ENCODE peak calls at places on chromosomes 12 and 14, in ten cellular contexts. O, N, L, I, W, M, P, E, T and B are unnamed samples.

GRCh38 chr12:113781415-113782198 is 184.5 kb downstream of the RBM19 start:
- DNase-seq in N (peak), I (no peak), O (peak), L (no peak), P (no peak), M (no peak), E (peak), W (no peak), T (no peak), B (no peak)

GRCh38 chr12:49750027-49750977 is 8.9 kb downstream of the TMBIM6 start:
- DNase-seq in P (no peak), W (no peak), E (peak), N (peak), I (no peak), O (peak), T (no peak), M (peak), L (no peak), B (no peak)

GRCh38 chr14:97703006-97703760 is 906.0 kb downstream of the VRK1 start:
- DNase-seq in O (no peak), E (no peak), I (no peak), N (no peak), W (no peak), T (no peak), L (no peak), M (no peak), P (no peak), B (no peak)

GRCh38 chr12:124813782-124814181 is 49.9 kb downstream of the SCARB1 start:
- DNase-seq in T (no peak), M (no peak), O (no peak), E (no peak), L (no peak), W (no peak), P (peak), I (no peak), N (no peak), B (no peak)

GRCh38 chr12:108815875-108816594 is 41.3 kb downstream of the SSH1 start:
- DNase-seq in L (no peak), I (no peak), M (no peak), P (no peak), T (peak), N (no peak), O (no peak), E (peak), W (no peak), B (no peak)

GRCh38 chr14:35299708-35300107 is 7.5 kb downstream of the PSMA6 start:
- DNase-seq in T (no peak), I (no peak), L (no peak), E (no peak), N (no peak), P (no peak), M (no peak), O (no peak), W (no peak), B (no peak)

GRCh38 chr12:6030081-6030480 is 85.0 kb upstream of the ANO2 start:
- DNase-seq in T (no peak), W (no peak), I (no peak), N (no peak), M (no peak), O (no peak), P (no peak), E (no peak), L (no peak), B (no peak)

GRCh38 chr12:132686831-132687210 is 321 bp downstream of the POLE start:
- DNase-seq in M (no peak), O (no peak), L (no peak), N (peak), T (no peak), E (peak), I (peak), W (no peak), P (no peak), B (no peak)

GRCh38 chr12:85865905-85866304 is 8.2 kb upstream of the NTS start:
- DNase-seq in E (peak), N (no peak), W (no peak), P (no peak), L (no peak), T (no peak), I (no peak), M (no peak), O (no peak), B (peak)

GRCh38 chr12:90323217-90323616 is 614.6 kb upstream of the ATP2B1 start:
- DNase-seq in T (no peak), M (no peak), I (no peak), L (no peak), O (no peak), E (no peak), N (no peak), P (no peak), W (no peak), B (no peak)

GRCh38 chr12:8078400-8078799 is 3.7 kb upstream of the NECAP1 start:
- DNase-seq in L (peak), W (no peak), I (no peak), O (no peak), E (peak), P (no peak), N (peak), T (no peak), M (peak), B (no peak)

GRCh38 chr14:65069874-65070709 is 32.2 kb downstream of the MAX start:
- DNase-seq in T (peak), W (no peak), P (peak), I (no peak), M (peak), N (no peak), L (no peak), E (no peak), O (no peak), B (no peak)

GRCh38 chr12:13079440-13079906 is 24.0 kb downstream of the GSG1 start:
- DNase-seq in W (no peak), L (no peak), T (no peak), P (no peak), M (peak), O (peak), I (no peak), N (peak), E (no peak), B (no peak)

GRCh38 chr12:60191676-60192359 is 596.0 kb downstream of the SLC16A7 start:
- DNase-seq in N (no peak), L (no peak), W (no peak), I (no peak), T (no peak), M (no peak), P (no peak), E (peak), O (no peak), B (no peak)

GRCh38 chr14:106185837-106186233 is 659.5 kb downstream of the TMEM121 start:
- DNase-seq in M (no peak), E (no peak), N (no peak), O (no peak), I (no peak), P (no peak), L (no peak), W (no peak), T (no peak), B (no peak)

GRCh38 chr12:43337571-43338497 is 214.2 kb downstream of the ADAMTS20 start:
- DNase-seq in I (no peak), W (no peak), N (no peak), E (peak), M (no peak), T (no peak), O (no peak), L (no peak), P (no peak), B (no peak)

GRCh38 chr14:95305940-95306339 is 13.8 kb downstream of the CLMN start:
- DNase-seq in E (no peak), T (no peak), M (no peak), N (no peak), L (no peak), P (no peak), O (no peak), W (no peak), I (no peak), B (no peak)

GRCh38 chr14:50798048-50798421 is 32.9 kb downstream of the NIN start:
- DNase-seq in E (no peak), O (no peak), M (no peak), N (no peak), P (no peak), I (no peak), T (no peak), L (no peak), W (no peak), B (no peak)

GRCh38 chr12:69331482-69331845 is 16.7 kb upstream of the LYZ start:
- DNase-seq in I (no peak), M (no peak), W (no peak), O (no peak), E (no peak), P (no peak), T (no peak), L (no peak), N (no peak), B (no peak)

GRCh38 chr14:95770777-95771176 is 56.9 kb upstream of the TCL1A start:
- DNase-seq in M (no peak), N (no peak), W (no peak), L (no peak), I (no peak), P (no peak), E (no peak), O (no peak), T (no peak), B (no peak)

GRCh38 chr14:72576258-72576657 is 317.6 kb downstream of the DPF3 start:
- DNase-seq in I (no peak), N (no peak), L (no peak), P (no peak), W (no peak), T (no peak), E (no peak), M (no peak), O (no peak), B (no peak)

GRCh38 chr14:33986804-33987203 is 35.9 kb upstream of the EGLN3 start:
- DNase-seq in P (no peak), M (peak), E (peak), O (no peak), W (no peak), L (no peak), I (no peak), T (no peak), N (peak), B (no peak)

GRCh38 chr12:6336859-6337744 is 4.8 kb downstream of the TNFRSF1A start:
- DNase-seq in M (no peak), T (no peak), E (no peak), N (no peak), P (no peak), I (peak), W (no peak), O (no peak), L (no peak), B (no peak)

GRCh38 chr14:101713641-101714349 is 47.7 kb upstream of the PPP2R5C start:
- DNase-seq in O (no peak), I (peak), W (no peak), P (no peak), E (no peak), L (no peak), M (no peak), T (no peak), N (no peak), B (no peak)

GRCh38 chr12:42145552-42146215 is 1.0 kb upstream of the GXYLT1 start:
- DNase-seq in I (peak), T (no peak), O (no peak), W (no peak), M (no peak), P (no peak), L (no peak), E (no peak), N (peak), B (no peak)

GRCh38 chr14:68548194-68549056 is 244.4 kb downstream of the ZFP36L1 start:
- DNase-seq in T (no peak), M (peak), W (peak), O (no peak), P (peak), I (no peak), N (peak), E (peak), L (peak), B (peak)

GRCh38 chr14:22097072-22097471 is 423.5 kb upstream of the OR4E1 start:
- DNase-seq in P (no peak), I (no peak), L (no peak), E (no peak), M (no peak), T (no peak), N (no peak), O (no peak), W (no peak), B (no peak)
- H3K27ac ChIP-seq in P (no peak), I (no peak), L (no peak), E (no peak), M (no peak), T (peak), N (no peak), O (no peak), W (peak), B (peak)

DNA sequence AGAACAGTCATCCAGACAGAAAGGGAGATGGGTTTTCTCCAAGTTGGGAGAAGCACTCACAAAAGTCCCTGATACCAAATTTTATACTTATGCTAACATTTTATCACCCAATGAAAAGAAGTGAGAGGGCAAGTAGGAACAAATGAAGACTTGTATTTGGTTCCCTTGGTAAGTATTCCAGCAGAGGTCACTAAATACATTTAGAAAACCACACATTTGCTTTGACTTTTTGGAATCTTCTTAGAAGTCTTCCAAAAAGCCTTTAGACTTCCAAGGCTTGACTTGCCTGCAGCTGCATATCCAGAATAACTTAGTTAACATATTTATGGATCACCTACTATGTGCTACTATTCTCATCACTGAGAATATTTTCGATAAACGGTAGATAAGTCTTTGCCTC is 3.1 kb upstream of the GYS2 start:
- DNase-seq in T (no peak), M (no peak), L (no peak), I (no peak), P (no peak), W (no peak), O (no peak), N (peak), E (peak), B (no peak)
- TF ChIP-seq CTCF in T (no peak), M (peak), L (peak), I (peak), P (peak), W (no peak), O (peak), N (peak), E (peak), B (no peak)

DNA sequence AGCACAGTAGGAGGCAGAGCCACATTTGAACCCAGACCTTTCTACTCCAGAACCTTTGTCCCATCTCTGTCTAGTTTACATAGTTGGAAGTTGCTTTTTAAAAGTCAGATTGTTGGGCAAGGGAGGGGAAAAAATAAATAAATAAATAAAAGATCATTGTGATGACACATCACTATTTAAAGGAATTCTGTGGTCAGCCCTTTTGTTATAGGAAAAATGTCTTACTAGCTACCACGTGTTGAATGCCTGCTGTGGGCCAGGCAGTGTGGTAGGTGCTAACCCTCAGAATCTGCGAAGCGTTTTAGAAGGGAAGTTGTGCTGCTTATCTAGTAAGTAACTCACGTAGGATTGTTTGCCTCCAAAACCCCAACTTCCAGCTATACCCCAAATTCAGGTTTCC is 62.3 kb downstream of the BHLHE41 start:
- DNase-seq in M (peak), L (no peak), O (no peak), I (no peak), T (no peak), P (no peak), E (peak), W (no peak), N (no peak), B (no peak)
- H3K4me3 ChIP-seq in M (no peak), L (no peak), O (no peak), I (no peak), T (no peak), P (no peak), E (no peak), W (no peak), N (no peak), B (no peak)

DNA sequence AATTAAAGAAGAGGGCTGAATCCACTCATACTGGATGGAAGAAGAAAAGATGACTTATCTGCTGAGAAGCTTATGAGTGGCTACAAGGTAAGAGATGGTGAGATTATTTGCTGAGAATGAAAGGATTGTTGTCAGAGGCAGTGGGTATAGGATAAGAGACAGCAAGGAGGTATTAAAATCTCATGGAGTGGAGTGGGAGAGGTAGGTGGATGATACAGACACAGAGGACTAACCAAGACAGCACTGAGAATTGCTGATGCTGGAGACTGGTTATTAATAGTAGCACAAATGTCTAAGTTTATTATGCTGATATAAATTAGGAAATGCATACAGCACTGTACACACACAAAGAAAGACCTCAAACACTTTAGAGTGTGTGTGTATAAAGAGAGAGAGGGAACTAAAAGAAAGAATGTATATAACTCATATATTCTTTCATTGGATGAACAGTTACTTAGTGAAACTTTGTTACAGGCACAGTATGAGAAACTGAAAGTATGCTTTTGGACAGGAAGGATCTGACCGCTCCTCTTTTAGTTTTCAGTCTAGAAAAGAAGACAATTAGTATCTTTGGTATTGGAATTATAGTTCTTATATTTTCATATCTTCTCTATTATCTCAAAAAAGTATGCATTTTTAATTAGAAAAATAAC is 543.1 kb downstream of the LRFN5 start:
- DNase-seq in E (no peak), O (no peak), W (no peak), T (no peak), L (no peak), I (no peak), P (no peak), M (no peak), N (no peak), B (no peak)
- H3K27ac ChIP-seq in E (no peak), O (no peak), W (no peak), T (no peak), L (no peak), I (no peak), P (no peak), M (no peak), N (no peak), B (no peak)

DNA sequence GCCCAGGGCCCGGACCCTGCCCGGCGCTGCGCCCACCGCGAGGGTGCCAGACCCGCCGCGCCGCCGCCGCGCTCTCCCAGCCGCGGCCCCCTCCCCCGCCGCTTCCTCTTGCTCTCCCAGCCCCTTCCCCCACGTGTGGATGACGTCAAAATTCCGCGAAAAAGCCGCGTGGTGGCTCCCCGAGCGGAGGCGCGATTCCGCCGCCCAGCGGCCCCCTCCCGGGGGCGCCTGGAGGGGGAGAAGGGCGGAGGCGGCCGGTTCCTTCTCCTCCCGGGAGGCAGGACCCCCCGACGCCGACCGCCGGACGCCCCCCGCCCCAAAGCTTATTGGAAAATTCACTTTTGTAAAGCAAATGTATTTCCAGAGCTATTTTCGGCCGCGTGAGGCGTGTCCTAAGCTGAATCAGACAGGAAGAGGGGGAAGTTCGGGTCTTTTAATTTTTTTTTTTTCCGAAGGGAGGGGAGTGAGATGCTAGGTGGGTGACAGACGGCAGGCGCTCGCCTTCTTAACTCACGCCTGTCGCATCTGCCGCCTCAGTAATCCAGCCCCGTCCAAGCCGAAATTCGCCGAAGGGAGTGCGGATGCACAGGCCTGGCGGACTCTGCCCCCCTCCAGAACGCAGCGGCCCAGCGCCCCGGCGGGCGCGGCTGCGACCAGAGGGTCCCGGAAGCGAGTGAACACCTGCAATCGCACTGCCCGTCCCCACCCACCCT is 4.1 kb upstream of the CCND2 start:
- DNase-seq in E (peak), T (peak), P (peak), O (no peak), M (no peak), I (peak), W (peak), L (peak), N (peak), B (no peak)
- TF ChIP-seq CTCF in E (no peak), T (peak), P (peak), O (no peak), M (no peak), I (peak), W (no peak), L (peak), N (peak), B (no peak)

GRCh38 chr14:77708749-77709148 is 846 bp downstream of the SLIRP start:
- DNase-seq in M (no peak), P (no peak), I (no peak), W (no peak), E (no peak), T (no peak), N (no peak), L (no peak), O (no peak), B (no peak)

GRCh38 chr14:77710364-77710763 is 2.5 kb downstream of the SLIRP start:
- DNase-seq in W (no peak), L (no peak), M (no peak), T (no peak), E (no peak), I (no peak), O (peak), N (no peak), P (no peak), B (no peak)

GRCh38 chr14:77707724-77708408 is at the start of the genes ALKBH1 and SLIRP:
- DNase-seq in N (peak), P (peak), E (peak), L (peak), T (peak), M (peak), I (peak), W (peak), O (peak), B (peak)

GRCh38 chr14:77707355-77707723 is 484 bp downstream of the ALKBH1 start:
- DNase-seq in L (peak), M (peak), E (peak), W (no peak), O (peak), I (peak), N (peak), T (peak), P (no peak), B (no peak)

DNA sequence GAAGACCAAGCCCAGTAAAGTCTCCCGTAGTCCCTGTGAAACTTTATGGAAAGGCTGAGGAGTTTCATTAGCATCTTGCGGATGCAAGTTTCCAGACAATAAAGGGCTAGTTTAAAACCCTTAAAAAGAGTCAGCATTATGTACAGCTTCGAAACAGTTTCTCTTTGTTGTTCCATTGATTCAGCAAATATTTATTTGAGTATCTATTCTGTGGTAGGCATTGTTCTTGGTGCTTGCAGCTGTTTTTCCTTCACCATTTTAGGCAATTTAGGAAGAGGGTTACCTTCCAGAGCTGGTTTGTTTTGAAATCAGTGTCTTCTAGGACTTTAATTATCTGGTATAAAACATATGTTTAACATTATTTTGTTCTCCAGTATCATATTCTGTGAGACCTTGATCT is 1.5 kb downstream of the SLIRP start:
- DNase-seq in P (no peak), N (no peak), W (no peak), T (no peak), O (peak), E (no peak), L (no peak), I (no peak), M (no peak), B (no peak)
- H3K4me3 ChIP-seq in P (peak), N (peak), W (no peak), T (no peak), O (peak), E (peak), L (no peak), I (peak), M (peak), B (peak)

GRCh38 chr12:65825573-65826512 is 1.6 kb downstream of the HMGA2 start:
- DNase-seq in E (peak), N (peak), M (no peak), W (no peak), P (peak), L (peak), T (peak), O (no peak), I (no peak), B (no peak)
- H3K27ac ChIP-seq in E (peak), N (peak), M (peak), W (no peak), P (no peak), L (no peak), T (peak), O (peak), I (no peak), B (no peak)

GRCh38 chr12:51590347-51591019 is 550 bp upstream of the SCN8A start:
- DNase-seq in W (no peak), M (no peak), L (peak), P (peak), O (peak), T (peak), E (peak), N (peak), I (peak), B (no peak)
- TF ChIP-seq CTCF in W (peak), M (no peak), L (peak), P (peak), O (peak), T (peak), E (peak), N (peak), I (peak), B (no peak)